ENCODE peak calls at places on chromosomes 3 and 15, in five cellular contexts. N is nephron progenitor cell, X is HL-60, S is glutamatergic neuron, U is HFFc6. R is an unnamed sample.

GRCh38 chr15:80531388-80532184 is 127.4 kb downstream of the ARNT2 start:
- DNase-seq in U (no peak), X (no peak), N (no peak), S (no peak), R (no peak)

GRCh38 chr3:142863965-142864924 is 24.6 kb downstream of the PCOLCE2 start:
- DNase-seq in U (no peak), X (peak; percentile 15), N (no peak), S (no peak), R (no peak)

GRCh38 chr3:128416578-128417150 is 50.0 kb downstream of the DNAJB8 start:
- DNase-seq in S (no peak), U (peak; percentile 82), X (peak; percentile 77), N (no peak), R (no peak)

GRCh38 chr15:77554306-77555080 is 78.2 kb downstream of the LINGO1 start:
- DNase-seq in N (no peak), X (no peak), S (peak; percentile 74), U (no peak), R (no peak)

GRCh38 chr3:109023656-109024254 is 70.1 kb upstream of the GUCA1C start:
- DNase-seq in S (peak; percentile 48), X (peak; percentile 17), U (peak; percentile 31), N (peak; percentile 39), R (peak; percentile 44)

GRCh38 chr3:55030938-55031337 is 103.1 kb upstream of the LRTM1 start:
- DNase-seq in U (no peak), N (no peak), X (no peak), S (no peak), R (no peak)

GRCh38 chr15:39582977-39583585 is 2.2 kb downstream of the THBS1 start:
- DNase-seq in N (no peak), S (no peak), U (peak; percentile 93), X (no peak), R (no peak)

GRCh38 chr15:75178171-75178937 is 23.3 kb upstream of the C15orf39 start:
- DNase-seq in U (no peak), X (no peak), S (no peak), N (peak; percentile 68), R (peak; percentile 35)

GRCh38 chr15:85351965-85352364 is 28.4 kb upstream of the AKAP13 start:
- DNase-seq in X (no peak), S (no peak), U (no peak), N (no peak), R (no peak)

GRCh38 chr15:70072479-70072878 is 25.2 kb downstream of the TLE3 start:
- DNase-seq in U (no peak), N (no peak), S (no peak), X (no peak), R (no peak)

GRCh38 chr3:148146241-148146640 is 551.5 kb upstream of the AGTR1 start:
- DNase-seq in N (no peak), S (no peak), X (no peak), U (no peak), R (no peak)

GRCh38 chr15:88918738-88919137 is 5.6 kb upstream of the MFGE8 start:
- DNase-seq in X (peak; percentile 41), S (no peak), U (peak; percentile 99), N (no peak), R (no peak)

GRCh38 chr15:53446376-53446775 is 313.1 kb downstream of the WDR72 start:
- DNase-seq in U (no peak), S (no peak), N (no peak), X (no peak), R (no peak)

GRCh38 chr15:36008719-36009118 is 462.8 kb upstream of the DPH6 start:
- DNase-seq in S (no peak), U (no peak), X (no peak), N (no peak), R (no peak)

GRCh38 chr3:30448436-30448835 is 158.0 kb upstream of the TGFBR2 start:
- DNase-seq in X (no peak), S (no peak), U (no peak), N (no peak), R (no peak)

GRCh38 chr3:79424811-79425210 is 343.0 kb downstream of the ROBO1 start:
- DNase-seq in N (no peak), U (no peak), S (no peak), X (no peak), R (no peak)

GRCh38 chr3:87268646-87269211 is 7.7 kb downstream of the POU1F1 start:
- DNase-seq in U (no peak), X (no peak), S (no peak), N (no peak), R (no peak)

GRCh38 chr3:94028093-94028837 is at the start of gene STX19:
- DNase-seq in N (no peak), X (no peak), S (no peak), U (no peak), R (no peak)

GRCh38 chr15:30670056-30670455 is 44.1 kb downstream of the ARHGAP11B start:
- DNase-seq in X (no peak), S (no peak), U (no peak), N (no peak), R (no peak)

GRCh38 chr15:76206325-76206976 is 104.8 kb downstream of the ETFA start:
- DNase-seq in U (no peak), N (no peak), S (no peak), X (no peak), R (no peak)

GRCh38 chr3:21901504-21901903 is 150.5 kb upstream of the ZNF385D start:
- DNase-seq in S (no peak), X (no peak), U (no peak), N (no peak), R (no peak)

GRCh38 chr3:194161181-194162045 is 25.5 kb downstream of the HES1 start:
- DNase-seq in S (no peak), X (no peak), N (no peak), U (no peak), R (no peak)

GRCh38 chr15:70150405-70150747 is 52.7 kb upstream of the TLE3 start:
- DNase-seq in N (no peak), U (no peak), X (no peak), S (no peak), R (no peak)

GRCh38 chr3:77041156-77041696 is 1.3 kb downstream of the ROBO2 start:
- DNase-seq in N (no peak), U (no peak), X (no peak), S (peak; percentile 24), R (no peak)

GRCh38 chr3:137294139-137294538 is 336.4 kb downstream of the IL20RB start:
- DNase-seq in S (no peak), U (no peak), N (no peak), X (no peak), R (no peak)

GRCh38 chr3:143408771-143409170 is 289.2 kb downstream of the CHST2 start:
- DNase-seq in N (no peak), U (no peak), X (no peak), S (no peak), R (no peak)

GRCh38 chr3:157257101-157257500 is 97.2 kb upstream of the CCNL1 start:
- DNase-seq in S (no peak), U (no peak), X (no peak), N (no peak), R (no peak)

GRCh38 chr3:52299815-52300611 is 12.4 kb downstream of the GLYCTK start:
- DNase-seq in U (peak; percentile 27), X (peak; percentile 79), N (peak; percentile 52), S (no peak), R (peak; percentile 50)

GRCh38 chr3:123723527-123724168 is 138.8 kb upstream of the HACD2 start:
- DNase-seq in X (peak; percentile 71), N (peak; percentile 68), S (peak; percentile 51), U (peak; percentile 80), R (peak; percentile 70)

GRCh38 chr15:73709671-73710070 is 25.5 kb downstream of the CD276 start:
- DNase-seq in S (no peak), X (no peak), N (no peak), U (no peak), R (no peak)

GRCh38 chr3:197295871-197296270 is 2.5 kb downstream of the DLG1 start:
- DNase-seq in N (no peak), S (no peak), X (no peak), U (no peak), R (no peak)

GRCh38 chr3:356947-357346 is 160.4 kb downstream of the CHL1 start:
- DNase-seq in X (no peak), U (no peak), N (no peak), S (no peak), R (no peak)

GRCh38 chr3:138950701-138951100 is 3.7 kb downstream of the FOXL2NB start:
- DNase-seq in X (no peak), S (no peak), U (no peak), N (no peak), R (no peak)

DNA sequence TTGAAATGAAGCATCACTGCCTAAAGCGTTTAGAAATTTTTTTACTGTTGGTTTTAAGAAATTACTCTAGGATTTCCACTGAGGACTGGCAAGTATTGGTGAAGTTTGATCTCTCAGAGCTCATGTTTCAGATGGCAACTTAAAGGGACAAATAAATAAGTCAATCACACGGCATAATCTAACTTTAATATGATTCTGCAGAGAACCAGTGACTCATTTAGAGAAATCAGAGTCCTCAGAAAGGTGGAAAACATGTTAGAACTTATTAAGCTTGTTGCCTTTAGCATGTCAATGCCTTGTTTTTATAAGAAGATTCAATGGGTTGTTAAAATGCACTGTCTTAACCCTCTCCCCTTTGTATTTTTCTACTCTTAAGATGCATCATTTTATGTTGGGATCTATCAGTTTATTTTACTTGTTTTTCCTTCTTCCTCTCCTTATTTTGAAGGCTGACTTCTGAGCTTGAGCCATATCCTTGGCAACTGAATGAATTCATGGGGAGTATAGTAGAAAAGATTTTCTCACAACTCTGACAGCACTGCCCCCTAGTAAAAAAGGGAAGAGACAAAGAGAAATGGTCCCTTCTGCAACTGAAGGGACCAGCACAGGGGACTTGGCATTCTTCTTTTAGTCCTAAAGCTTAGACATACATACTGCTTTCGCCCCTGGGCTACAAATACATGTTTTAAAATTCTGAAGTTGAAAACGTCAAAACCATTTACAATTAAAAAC is 431.2 kb downstream of the LPP start:
- DNase-seq in S (no peak), N (no peak), X (peak; percentile 12), U (no peak), R (no peak)
- TF ChIP-seq CTCF in S (no peak), N (no peak), X (no peak), U (peak; percentile 46), R (no peak)

GRCh38 chr3:160577551-160578195 is 12.3 kb upstream of the KPNA4 start:
- DNase-seq in S (no peak), X (no peak), N (no peak), U (peak; percentile 15), R (no peak)
- TF ChIP-seq CTCF in S (no peak), X (no peak), N (no peak), U (peak; percentile 39), R (no peak)

DNA sequence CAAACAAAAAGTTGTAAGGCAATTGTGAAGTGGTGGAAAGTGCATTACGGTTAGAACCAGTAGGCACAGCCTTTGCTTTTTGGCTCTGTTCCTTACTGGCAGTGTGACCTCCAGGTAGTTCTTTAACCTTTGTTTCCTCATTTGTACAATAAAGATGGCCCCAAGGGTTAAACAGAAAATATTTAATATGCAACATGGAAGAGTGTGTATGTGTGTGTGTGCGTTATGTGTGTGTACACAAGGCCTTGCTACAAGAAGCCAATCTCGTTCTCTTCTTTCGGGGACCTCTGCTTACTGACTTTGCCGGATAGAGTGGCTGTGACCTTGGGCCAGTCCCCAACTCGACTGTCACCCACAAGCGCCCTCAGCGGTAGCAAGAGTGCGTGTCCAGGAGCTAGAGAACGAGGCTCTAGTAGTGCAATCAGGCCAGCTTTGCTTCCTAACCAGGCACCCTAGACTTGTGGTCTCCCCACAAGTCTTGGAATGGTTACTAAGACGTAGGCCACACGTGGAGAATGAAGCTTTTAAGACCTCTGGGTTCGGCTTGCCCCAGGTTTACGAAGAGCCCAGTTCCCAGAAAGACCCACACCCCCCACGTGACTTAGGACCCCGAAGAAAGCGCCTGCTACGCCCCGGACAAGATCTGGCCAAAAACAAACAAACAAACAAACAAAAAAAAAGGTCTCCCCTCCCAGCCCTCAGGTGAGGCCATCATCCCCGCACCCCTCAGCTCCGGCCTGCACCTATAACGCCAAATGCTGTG is 593 bp downstream of the CIAO2A start:
- DNase-seq in U (peak; percentile 38), S (peak; percentile 45), X (peak; percentile 70), N (peak; percentile 36), R (peak; percentile 41)
- TF ChIP-seq CTCF in U (peak; percentile 18), S (no peak), X (peak; percentile 25), N (no peak), R (no peak)

GRCh38 chr3:47865192-47865591 is 62.3 kb downstream of the DHX30 start:
- DNase-seq in X (no peak), N (no peak), S (no peak), U (no peak), R (no peak)
- TF ChIP-seq CTCF in X (no peak), N (no peak), S (no peak), U (no peak), R (no peak)